ENCODE peak calls at places on chromosome 11, in nine cellular contexts. U, D, N, J, T, W, P, S and V are unnamed samples.
A peak's percentile ranks its signal among the peaks of the same experiment; 100 is the strongest.

GRCh38 chr11:12692238-12693074 is 18.2 kb downstream of the TEAD1 start:
- DNase-seq in J (peak; percentile 90), N (peak; percentile 96), P (peak; percentile 92), T (no peak), D (peak; percentile 99), S (peak; percentile 66), U (no peak), W (no peak), V (no peak)

GRCh38 chr11:69696749-69697488 is 6.9 kb downstream of the FGF19 start:
- DNase-seq in T (no peak), W (no peak), S (peak; percentile 55), J (no peak), D (no peak), U (no peak), P (no peak), N (no peak), V (no peak)

GRCh38 chr11:113242767-113243397 is 71.5 kb upstream of the TTC12 start:
- DNase-seq in N (peak; percentile 27), J (peak; percentile 72), W (no peak), U (no peak), S (peak; percentile 44), D (peak; percentile 59), T (no peak), P (peak; percentile 80), V (peak; percentile 28)

GRCh38 chr11:96779030-96779429 is 389.2 kb downstream of the JRKL start:
- DNase-seq in D (no peak), P (no peak), U (no peak), J (no peak), N (no peak), T (no peak), W (no peak), S (no peak), V (no peak)

GRCh38 chr11:126809514-126810289 is 190.9 kb downstream of the KIRREL3 start:
- DNase-seq in U (no peak), S (no peak), P (no peak), T (no peak), W (no peak), N (no peak), D (no peak), J (no peak), V (no peak)

GRCh38 chr11:124762624-124763155 is 600 bp upstream of the ESAM start:
- DNase-seq in U (no peak), N (no peak), D (no peak), P (peak; percentile 30), J (peak; percentile 23), S (peak; percentile 67), T (no peak), W (peak; percentile 82), V (no peak)

GRCh38 chr11:70862093-70862492 is 390.3 kb downstream of the SHANK2 start:
- DNase-seq in T (no peak), P (no peak), U (no peak), S (peak; percentile 16), W (no peak), N (no peak), D (no peak), J (no peak), V (no peak)

GRCh38 chr11:133501643-133502535 is 30.4 kb downstream of the OPCML start:
- DNase-seq in U (no peak), S (peak; percentile 28), T (no peak), N (no peak), W (peak; percentile 81), D (no peak), P (no peak), J (no peak), V (no peak)

GRCh38 chr11:133977067-133977681 is 20.4 kb upstream of the IGSF9B start:
- DNase-seq in D (no peak), W (peak; percentile 37), S (no peak), N (no peak), P (no peak), U (no peak), J (no peak), T (peak; percentile 20), V (no peak)

GRCh38 chr11:8361664-8362210 is 98.1 kb upstream of the LMO1 start:
- DNase-seq in W (no peak), P (no peak), U (no peak), N (no peak), D (no peak), J (no peak), T (no peak), S (no peak), V (no peak)

GRCh38 chr11:94938399-94939055 is 34.8 kb downstream of the CWC15 start:
- DNase-seq in T (no peak), D (peak; percentile 97), W (no peak), P (peak; percentile 88), S (no peak), U (no peak), J (peak; percentile 90), N (no peak), V (no peak)

DNA sequence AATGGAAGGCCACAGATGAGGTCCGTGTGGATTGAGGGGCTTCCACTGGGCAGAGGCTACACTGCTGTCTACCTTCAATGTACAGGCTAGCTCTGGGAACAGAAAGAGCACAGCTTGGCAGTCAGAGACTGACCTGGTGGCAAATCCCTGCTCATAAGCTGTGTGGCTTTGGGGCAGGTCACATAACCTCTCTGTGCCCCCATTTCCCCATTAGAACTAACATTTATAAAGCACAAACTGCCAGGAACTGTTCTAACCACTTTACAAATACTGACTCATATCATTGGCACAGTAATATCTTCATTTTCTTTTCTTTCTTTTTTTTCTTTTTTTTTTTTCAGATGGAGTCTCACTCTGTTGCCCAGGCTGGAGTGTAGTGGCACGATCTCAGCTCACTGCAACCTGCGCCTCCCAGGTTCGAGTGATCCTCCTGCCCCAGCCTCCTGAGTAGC is 3.1 kb downstream of the FOSL1 start:
- DNase-seq in W (no peak), S (no peak), P (peak; percentile 68), T (no peak), J (no peak), N (no peak), U (no peak), D (no peak), V (no peak)
- H3K4me3 ChIP-seq in W (no peak overlapping the region), S (no peak overlapping the region), P (peak overlapping the region; percentile 95), T (no peak overlapping the region), J (peak overlapping the region; percentile 74), N (no peak overlapping the region), U (no peak overlapping the region), D (peak overlapping the region; percentile 92), V (no peak overlapping the region)

GRCh38 chr11:132353255-132353654 is 982.8 kb downstream of the NTM start:
- DNase-seq in N (no peak), U (no peak), J (no peak), W (peak; percentile 61), D (no peak), S (no peak), P (no peak), T (no peak), V (no peak)

GRCh38 chr11:132361011-132361550 is 990.7 kb downstream of the NTM start:
- DNase-seq in P (no peak), N (no peak), J (no peak), D (no peak), U (no peak), W (no peak), S (peak; percentile 73), T (no peak), V (no peak)

GRCh38 chr11:132357811-132358572 is 987.6 kb downstream of the NTM start:
- DNase-seq in S (no peak), U (no peak), P (no peak), D (no peak), J (no peak), W (no peak), N (no peak), T (no peak), V (no peak)

DNA sequence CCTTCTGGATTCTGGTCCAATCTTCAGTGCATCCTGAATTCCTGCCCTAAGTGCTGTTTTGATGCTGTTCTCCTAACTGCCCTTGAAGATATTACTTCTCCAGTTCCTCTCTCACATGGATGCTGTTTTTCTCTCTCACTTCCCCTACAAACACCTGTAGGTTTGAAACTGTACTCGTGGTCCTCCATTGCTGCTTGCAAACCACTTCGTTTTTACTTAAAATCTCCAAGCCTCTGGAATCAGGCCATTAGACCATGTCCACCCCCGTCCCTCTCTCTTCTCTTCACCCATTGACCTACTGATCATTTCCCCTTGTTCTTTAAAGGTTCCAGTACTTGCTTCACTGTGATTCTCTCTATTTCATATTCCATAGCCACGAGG is 988.1 kb downstream of the NTM start:
- DNase-seq in N (no peak), T (no peak), S (no peak), W (no peak), U (no peak), J (no peak), P (no peak), D (no peak), V (no peak)
- H3K4me3 ChIP-seq in N (no peak overlapping the region), T (no peak overlapping the region), S (no peak overlapping the region), W (no peak overlapping the region), U (no peak overlapping the region), J (no peak overlapping the region), P (no peak overlapping the region), D (no peak overlapping the region), V (no peak overlapping the region)

GRCh38 chr11:35664977-35665441 is 2.4 kb downstream of the TRIM44 start:
- DNase-seq in W (no peak), U (no peak), S (no peak), N (no peak), T (peak; percentile 13), J (no peak), D (peak; percentile 26), P (peak; percentile 35), V (no peak)
- H3K4me3 ChIP-seq in W (no peak overlapping the region), U (no peak overlapping the region), S (peak overlapping the region; percentile 20), N (no peak overlapping the region), T (no peak overlapping the region), J (peak overlapping the region; percentile 93), D (no peak overlapping the region), P (peak overlapping the region; percentile 96), V (no peak overlapping the region)

GRCh38 chr11:116973270-116973669 is 125.0 kb downstream of the SIK3 start:
- DNase-seq in W (no peak), U (no peak), N (no peak), D (no peak), P (no peak), T (no peak), J (no peak), S (no peak), V (no peak)
- H3K4me3 ChIP-seq in W (no peak overlapping the region), U (no peak overlapping the region), N (no peak overlapping the region), D (no peak overlapping the region), P (no peak overlapping the region), T (no peak overlapping the region), J (no peak overlapping the region), S (no peak overlapping the region), V (no peak overlapping the region)